ENCODE peak calls at places on chromosome 10, in four cellular contexts. One of them, this sample, is unnamed.

GRCh38 chr10:126147866-126148578 is 240.3 kb downstream of the ADAM12 start:
- ATAC-seq in mucosa of descending colon: no peak
- ATAC-seq in left cardiac atrium: peak
- ATAC-seq in activated CD4-positive, CD25-positive, alpha-beta regulatory T cell treated with anti-CD3 and anti-CD28 coated beads, Interleukin-2, amount 50 U/mL, for 24 hours: no peak
- ATAC-seq in this sample: no peak

GRCh38 chr10:73044378-73045285 is 52.0 kb downstream of the P4HA1 start:
- ATAC-seq in mucosa of descending colon: no peak
- ATAC-seq in left cardiac atrium: peak
- ATAC-seq in activated CD4-positive, CD25-positive, alpha-beta regulatory T cell treated with anti-CD3 and anti-CD28 coated beads, Interleukin-2, amount 50 U/mL, for 24 hours: no peak
- ATAC-seq in this sample: peak

GRCh38 chr10:31686566-31686965 is 242.1 kb downstream of the ARHGAP12 start:
- ATAC-seq in mucosa of descending colon: no peak
- ATAC-seq in left cardiac atrium: no peak
- ATAC-seq in activated CD4-positive, CD25-positive, alpha-beta regulatory T cell treated with anti-CD3 and anti-CD28 coated beads, Interleukin-2, amount 50 U/mL, for 24 hours: no peak
- ATAC-seq in this sample: peak

GRCh38 chr10:12874501-12874900 is 127.0 kb downstream of the CCDC3 start:
- ATAC-seq in mucosa of descending colon: no peak
- ATAC-seq in left cardiac atrium: no peak
- ATAC-seq in activated CD4-positive, CD25-positive, alpha-beta regulatory T cell treated with anti-CD3 and anti-CD28 coated beads, Interleukin-2, amount 50 U/mL, for 24 hours: no peak
- ATAC-seq in this sample: no peak

GRCh38 chr10:17075510-17075909 is 54.1 kb downstream of the CUBN start:
- ATAC-seq in mucosa of descending colon: peak
- ATAC-seq in left cardiac atrium: peak
- ATAC-seq in activated CD4-positive, CD25-positive, alpha-beta regulatory T cell treated with anti-CD3 and anti-CD28 coated beads, Interleukin-2, amount 50 U/mL, for 24 hours: peak
- ATAC-seq in this sample: peak

GRCh38 chr10:122795924-122796323 is 49.7 kb downstream of the CUZD1 start:
- ATAC-seq in mucosa of descending colon: no peak
- ATAC-seq in left cardiac atrium: peak
- ATAC-seq in activated CD4-positive, CD25-positive, alpha-beta regulatory T cell treated with anti-CD3 and anti-CD28 coated beads, Interleukin-2, amount 50 U/mL, for 24 hours: no peak
- ATAC-seq in this sample: no peak

GRCh38 chr10:67785098-67785497 is 52.9 kb downstream of the DNAJC12 start:
- ATAC-seq in mucosa of descending colon: peak
- ATAC-seq in left cardiac atrium: no peak
- ATAC-seq in activated CD4-positive, CD25-positive, alpha-beta regulatory T cell treated with anti-CD3 and anti-CD28 coated beads, Interleukin-2, amount 50 U/mL, for 24 hours: peak
- ATAC-seq in this sample: peak

GRCh38 chr10:98096316-98096715 is 38.1 kb upstream of the R3HCC1L start:
- ATAC-seq in mucosa of descending colon: no peak
- ATAC-seq in left cardiac atrium: no peak
- ATAC-seq in activated CD4-positive, CD25-positive, alpha-beta regulatory T cell treated with anti-CD3 and anti-CD28 coated beads, Interleukin-2, amount 50 U/mL, for 24 hours: no peak
- ATAC-seq in this sample: no peak

GRCh38 chr10:86410542-86411124 is 44.0 kb upstream of the GRID1 start:
- ATAC-seq in mucosa of descending colon: no peak
- ATAC-seq in left cardiac atrium: no peak
- ATAC-seq in activated CD4-positive, CD25-positive, alpha-beta regulatory T cell treated with anti-CD3 and anti-CD28 coated beads, Interleukin-2, amount 50 U/mL, for 24 hours: no peak
- ATAC-seq in this sample: no peak

GRCh38 chr10:86162036-86162435 is 204.6 kb downstream of the GRID1 start:
- ATAC-seq in mucosa of descending colon: no peak
- ATAC-seq in left cardiac atrium: no peak
- ATAC-seq in activated CD4-positive, CD25-positive, alpha-beta regulatory T cell treated with anti-CD3 and anti-CD28 coated beads, Interleukin-2, amount 50 U/mL, for 24 hours: no peak
- ATAC-seq in this sample: no peak

GRCh38 chr10:84224411-84225028 is 824 bp downstream of the LRIT2 start:
- ATAC-seq in mucosa of descending colon: no peak
- ATAC-seq in left cardiac atrium: no peak
- ATAC-seq in activated CD4-positive, CD25-positive, alpha-beta regulatory T cell treated with anti-CD3 and anti-CD28 coated beads, Interleukin-2, amount 50 U/mL, for 24 hours: no peak
- ATAC-seq in this sample: no peak

GRCh38 chr10:26879744-26880143 is 19.0 kb upstream of the ABI1 start:
- ATAC-seq in mucosa of descending colon: peak
- ATAC-seq in left cardiac atrium: no peak
- ATAC-seq in activated CD4-positive, CD25-positive, alpha-beta regulatory T cell treated with anti-CD3 and anti-CD28 coated beads, Interleukin-2, amount 50 U/mL, for 24 hours: no peak
- ATAC-seq in this sample: no peak

GRCh38 chr10:89389254-89389653 is 3.2 kb upstream of the IFIT1 start:
- ATAC-seq in mucosa of descending colon: no peak
- ATAC-seq in left cardiac atrium: no peak
- ATAC-seq in activated CD4-positive, CD25-positive, alpha-beta regulatory T cell treated with anti-CD3 and anti-CD28 coated beads, Interleukin-2, amount 50 U/mL, for 24 hours: no peak
- ATAC-seq in this sample: no peak

GRCh38 chr10:62652114-62652513 is 152.4 kb upstream of the ADO start:
- ATAC-seq in mucosa of descending colon: no peak
- ATAC-seq in left cardiac atrium: no peak
- ATAC-seq in activated CD4-positive, CD25-positive, alpha-beta regulatory T cell treated with anti-CD3 and anti-CD28 coated beads, Interleukin-2, amount 50 U/mL, for 24 hours: no peak
- ATAC-seq in this sample: no peak

GRCh38 chr10:96334888-96335526 is 23.8 kb downstream of the OPALIN start:
- ATAC-seq in mucosa of descending colon: peak
- ATAC-seq in left cardiac atrium: peak
- ATAC-seq in activated CD4-positive, CD25-positive, alpha-beta regulatory T cell treated with anti-CD3 and anti-CD28 coated beads, Interleukin-2, amount 50 U/mL, for 24 hours: no peak
- ATAC-seq in this sample: peak

GRCh38 chr10:93198401-93199175 is 124.9 kb downstream of the CYP26A1 start:
- ATAC-seq in mucosa of descending colon: peak
- ATAC-seq in left cardiac atrium: peak
- ATAC-seq in activated CD4-positive, CD25-positive, alpha-beta regulatory T cell treated with anti-CD3 and anti-CD28 coated beads, Interleukin-2, amount 50 U/mL, for 24 hours: no peak
- ATAC-seq in this sample: no peak

GRCh38 chr10:86699541-86699940 is 31.2 kb downstream of the LDB3 start:
- ATAC-seq in mucosa of descending colon: no peak
- ATAC-seq in left cardiac atrium: peak
- ATAC-seq in activated CD4-positive, CD25-positive, alpha-beta regulatory T cell treated with anti-CD3 and anti-CD28 coated beads, Interleukin-2, amount 50 U/mL, for 24 hours: no peak
- ATAC-seq in this sample: no peak

GRCh38 chr10:21488246-21488953 is 37.1 kb downstream of the SKIDA1 start:
- ATAC-seq in mucosa of descending colon: no peak
- ATAC-seq in left cardiac atrium: peak
- ATAC-seq in activated CD4-positive, CD25-positive, alpha-beta regulatory T cell treated with anti-CD3 and anti-CD28 coated beads, Interleukin-2, amount 50 U/mL, for 24 hours: no peak
- ATAC-seq in this sample: no peak

GRCh38 chr10:121597504-121598241 is 571 bp downstream of the FGFR2 start:
- ATAC-seq in mucosa of descending colon: peak
- ATAC-seq in left cardiac atrium: peak
- ATAC-seq in activated CD4-positive, CD25-positive, alpha-beta regulatory T cell treated with anti-CD3 and anti-CD28 coated beads, Interleukin-2, amount 50 U/mL, for 24 hours: no peak
- ATAC-seq in this sample: peak

GRCh38 chr10:108582387-108582786 is 1340.9 kb downstream of the XPNPEP1 start:
- ATAC-seq in mucosa of descending colon: no peak
- ATAC-seq in left cardiac atrium: peak
- ATAC-seq in activated CD4-positive, CD25-positive, alpha-beta regulatory T cell treated with anti-CD3 and anti-CD28 coated beads, Interleukin-2, amount 50 U/mL, for 24 hours: no peak
- ATAC-seq in this sample: no peak

GRCh38 chr10:124660404-124661125 is 83.6 kb downstream of the FAM53B start:
- ATAC-seq in mucosa of descending colon: peak
- ATAC-seq in left cardiac atrium: no peak
- ATAC-seq in activated CD4-positive, CD25-positive, alpha-beta regulatory T cell treated with anti-CD3 and anti-CD28 coated beads, Interleukin-2, amount 50 U/mL, for 24 hours: no peak
- ATAC-seq in this sample: no peak

GRCh38 chr10:92420554-92421275 is 129.7 kb downstream of the MARCHF5 start:
- ATAC-seq in mucosa of descending colon: no peak
- ATAC-seq in left cardiac atrium: peak
- ATAC-seq in activated CD4-positive, CD25-positive, alpha-beta regulatory T cell treated with anti-CD3 and anti-CD28 coated beads, Interleukin-2, amount 50 U/mL, for 24 hours: no peak
- ATAC-seq in this sample: no peak

GRCh38 chr10:125146791-125147604 is 13.4 kb downstream of the CTBP2 start:
- ATAC-seq in mucosa of descending colon: peak
- ATAC-seq in left cardiac atrium: no peak
- ATAC-seq in activated CD4-positive, CD25-positive, alpha-beta regulatory T cell treated with anti-CD3 and anti-CD28 coated beads, Interleukin-2, amount 50 U/mL, for 24 hours: no peak
- ATAC-seq in this sample: peak

GRCh38 chr10:92849234-92849525 is 860 bp downstream of the EXOC6 start:
- ATAC-seq in mucosa of descending colon: no peak
- ATAC-seq in left cardiac atrium: no peak
- ATAC-seq in activated CD4-positive, CD25-positive, alpha-beta regulatory T cell treated with anti-CD3 and anti-CD28 coated beads, Interleukin-2, amount 50 U/mL, for 24 hours: no peak
- ATAC-seq in this sample: no peak

GRCh38 chr10:98055875-98056516 is 25.6 kb upstream of the CRTAC1 start:
- ATAC-seq in mucosa of descending colon: no peak
- ATAC-seq in left cardiac atrium: no peak
- ATAC-seq in activated CD4-positive, CD25-positive, alpha-beta regulatory T cell treated with anti-CD3 and anti-CD28 coated beads, Interleukin-2, amount 50 U/mL, for 24 hours: no peak
- ATAC-seq in this sample: no peak

GRCh38 chr10:69739561-69739960 is 62.1 kb upstream of the COL13A1 start:
- ATAC-seq in mucosa of descending colon: no peak
- ATAC-seq in left cardiac atrium: no peak
- ATAC-seq in activated CD4-positive, CD25-positive, alpha-beta regulatory T cell treated with anti-CD3 and anti-CD28 coated beads, Interleukin-2, amount 50 U/mL, for 24 hours: no peak
- ATAC-seq in this sample: no peak

GRCh38 chr10:62077330-62078015 is 176.0 kb downstream of the ARID5B start:
- ATAC-seq in mucosa of descending colon: no peak
- ATAC-seq in left cardiac atrium: no peak
- ATAC-seq in activated CD4-positive, CD25-positive, alpha-beta regulatory T cell treated with anti-CD3 and anti-CD28 coated beads, Interleukin-2, amount 50 U/mL, for 24 hours: no peak
- ATAC-seq in this sample: no peak

GRCh38 chr10:43214071-43214955 is 52.6 kb downstream of the RASGEF1A start:
- ATAC-seq in mucosa of descending colon: no peak
- ATAC-seq in left cardiac atrium: no peak
- ATAC-seq in activated CD4-positive, CD25-positive, alpha-beta regulatory T cell treated with anti-CD3 and anti-CD28 coated beads, Interleukin-2, amount 50 U/mL, for 24 hours: no peak
- ATAC-seq in this sample: no peak

GRCh38 chr10:131732631-131733127 is 168.1 kb upstream of the PPP2R2D start:
- ATAC-seq in mucosa of descending colon: no peak
- ATAC-seq in left cardiac atrium: no peak
- ATAC-seq in activated CD4-positive, CD25-positive, alpha-beta regulatory T cell treated with anti-CD3 and anti-CD28 coated beads, Interleukin-2, amount 50 U/mL, for 24 hours: no peak
- ATAC-seq in this sample: no peak

GRCh38 chr10:121324678-121325213 is 273.5 kb downstream of the FGFR2 start:
- ATAC-seq in mucosa of descending colon: peak
- ATAC-seq in left cardiac atrium: peak
- ATAC-seq in activated CD4-positive, CD25-positive, alpha-beta regulatory T cell treated with anti-CD3 and anti-CD28 coated beads, Interleukin-2, amount 50 U/mL, for 24 hours: no peak
- ATAC-seq in this sample: no peak

GRCh38 chr10:120586471-120586872 is 129.4 kb downstream of the PLPP4 start:
- ATAC-seq in mucosa of descending colon: no peak
- ATAC-seq in left cardiac atrium: no peak
- ATAC-seq in activated CD4-positive, CD25-positive, alpha-beta regulatory T cell treated with anti-CD3 and anti-CD28 coated beads, Interleukin-2, amount 50 U/mL, for 24 hours: no peak
- ATAC-seq in this sample: no peak

GRCh38 chr10:91200314-91201212 is 19.9 kb upstream of the PCGF5 start:
- ATAC-seq in mucosa of descending colon: no peak
- ATAC-seq in left cardiac atrium: peak
- ATAC-seq in activated CD4-positive, CD25-positive, alpha-beta regulatory T cell treated with anti-CD3 and anti-CD28 coated beads, Interleukin-2, amount 50 U/mL, for 24 hours: no peak
- ATAC-seq in this sample: no peak

GRCh38 chr10:35218339-35218955 is 91.8 kb downstream of the CREM start:
- ATAC-seq in mucosa of descending colon: peak
- ATAC-seq in left cardiac atrium: peak
- ATAC-seq in activated CD4-positive, CD25-positive, alpha-beta regulatory T cell treated with anti-CD3 and anti-CD28 coated beads, Interleukin-2, amount 50 U/mL, for 24 hours: peak
- ATAC-seq in this sample: peak

GRCh38 chr10:18400911-18401260 is 250.5 kb downstream of the NSUN6 start:
- ATAC-seq in mucosa of descending colon: peak
- ATAC-seq in left cardiac atrium: peak
- ATAC-seq in activated CD4-positive, CD25-positive, alpha-beta regulatory T cell treated with anti-CD3 and anti-CD28 coated beads, Interleukin-2, amount 50 U/mL, for 24 hours: no peak
- ATAC-seq in this sample: no peak

GRCh38 chr10:26527018-26527417 is 88.9 kb downstream of the APBB1IP start:
- ATAC-seq in mucosa of descending colon: no peak
- ATAC-seq in left cardiac atrium: no peak
- ATAC-seq in activated CD4-positive, CD25-positive, alpha-beta regulatory T cell treated with anti-CD3 and anti-CD28 coated beads, Interleukin-2, amount 50 U/mL, for 24 hours: no peak
- ATAC-seq in this sample: no peak

GRCh38 chr10:69802424-69803161 is 887 bp downstream of the COL13A1 start:
- ATAC-seq in mucosa of descending colon: peak
- ATAC-seq in left cardiac atrium: peak
- ATAC-seq in activated CD4-positive, CD25-positive, alpha-beta regulatory T cell treated with anti-CD3 and anti-CD28 coated beads, Interleukin-2, amount 50 U/mL, for 24 hours: no peak
- ATAC-seq in this sample: peak

GRCh38 chr10:113232928-113233511 is 283.0 kb downstream of the TCF7L2 start:
- ATAC-seq in mucosa of descending colon: no peak
- ATAC-seq in left cardiac atrium: no peak
- ATAC-seq in activated CD4-positive, CD25-positive, alpha-beta regulatory T cell treated with anti-CD3 and anti-CD28 coated beads, Interleukin-2, amount 50 U/mL, for 24 hours: no peak
- ATAC-seq in this sample: no peak

GRCh38 chr10:93380043-93380565 is 102.0 kb downstream of the MYOF start:
- ATAC-seq in mucosa of descending colon: no peak
- ATAC-seq in left cardiac atrium: no peak
- ATAC-seq in activated CD4-positive, CD25-positive, alpha-beta regulatory T cell treated with anti-CD3 and anti-CD28 coated beads, Interleukin-2, amount 50 U/mL, for 24 hours: no peak
- ATAC-seq in this sample: no peak

This sample was measured in gastroesophageal sphincter.